ENCODE peak calls at places on chromosomes 3 and 15, in four cellular contexts. B is IMR-90, S is neuronal stem cell, Z is mesenchymal stem cell. L is an unnamed sample.

GRCh38 chr3:174336774-174337173 is 522.4 kb upstream of the NAALADL2 start:
- DNase-seq in B (no peak), Z (no peak), S (no peak), L (no peak)

GRCh38 chr15:84840741-84841429 is 23.7 kb downstream of the ALPK3 start:
- DNase-seq in S (no peak), Z (peak; percentile 86), B (peak; percentile 32), L (no peak)

GRCh38 chr3:16994842-16995535 is 110.2 kb downstream of the PLCL2 start:
- DNase-seq in S (no peak), B (no peak), Z (no peak), L (peak; percentile 21)

GRCh38 chr15:76196286-76196948 is 114.9 kb downstream of the ETFA start:
- DNase-seq in Z (peak; percentile 93), S (no peak), B (peak; percentile 89), L (peak; percentile 79)

GRCh38 chr3:44365952-44366351 is 27.4 kb downstream of the TCAIM start:
- DNase-seq in Z (no peak), B (no peak), S (no peak), L (peak; percentile 19)

GRCh38 chr3:12708584-12709192 is 44.8 kb upstream of the RAF1 start:
- DNase-seq in B (peak; percentile 94), S (no peak), Z (peak; percentile 46), L (no peak)

GRCh38 chr3:71728632-71729342 is 3.6 kb upstream of the EIF4E3 start:
- DNase-seq in S (peak; percentile 69), B (no peak), Z (peak; percentile 56), L (peak; percentile 97)

GRCh38 chr3:113157408-113157980 is 53.9 kb upstream of the BOC start:
- DNase-seq in Z (peak; percentile 67), S (no peak), B (no peak), L (no peak)

GRCh38 chr3:51307458-51307857 is 77.6 kb upstream of the MANF start:
- DNase-seq in S (no peak), B (no peak), Z (no peak), L (no peak)

GRCh38 chr3:43505351-43505750 is 116.5 kb downstream of the ANO10 start:
- DNase-seq in S (no peak), B (peak; percentile 77), Z (no peak), L (no peak)

GRCh38 chr3:195859061-195859845 is 47.5 kb upstream of the MUC4 start:
- DNase-seq in Z (peak; percentile 71), B (peak; percentile 44), S (peak; percentile 75), L (peak; percentile 80)

GRCh38 chr3:190183121-190183520 is 62.4 kb upstream of the P3H2 start:
- DNase-seq in Z (peak; percentile 98), S (peak; percentile 43), B (peak; percentile 98), L (peak; percentile 84)

GRCh38 chr3:105997800-105998526 is 129.2 kb upstream of the CBLB start:
- DNase-seq in S (no peak), Z (peak; percentile 94), B (peak; percentile 95), L (no peak)

GRCh38 chr3:186171528-186171927 is 62.6 kb upstream of the ETV5 start:
- DNase-seq in S (no peak), Z (no peak), B (no peak), L (no peak)

GRCh38 chr15:74604983-74605809 is 10.4 kb upstream of the CLK3 start:
- DNase-seq in S (no peak), B (no peak), Z (no peak), L (no peak)

GRCh38 chr3:119098620-119099222 is 47.2 kb upstream of the TEX55 start:
- DNase-seq in S (peak; percentile 37), B (peak; percentile 40), Z (peak; percentile 26), L (peak; percentile 26)

GRCh38 chr3:43872301-43872700 is 181.6 kb downstream of the ABHD5 start:
- DNase-seq in S (no peak), B (peak; percentile 91), Z (peak; percentile 84), L (peak; percentile 58)

GRCh38 chr15:31216210-31216911 is 110.3 kb upstream of the KLF13 start:
- DNase-seq in B (no peak), Z (peak; percentile 55), S (peak; percentile 17), L (peak; percentile 64)

GRCh38 chr15:40440300-40441011 is at the start of gene BAHD1:
- DNase-seq in S (peak; percentile 89), Z (peak; percentile 95), B (peak; percentile 92), L (peak; percentile 98)

GRCh38 chr3:19213608-19214220 is 65.4 kb downstream of the KCNH8 start:
- DNase-seq in Z (no peak), S (no peak), B (no peak), L (peak; percentile 87)

GRCh38 chr15:100355342-100355741 is 13.6 kb upstream of the ADAMTS17 start:
- DNase-seq in S (no peak), B (no peak), Z (no peak), L (no peak)

GRCh38 chr3:118075873-118076272 is 958.8 kb downstream of the IGSF11 start:
- DNase-seq in S (no peak), B (peak; percentile 58), Z (no peak), L (no peak)

GRCh38 chr15:67117356-67117755 is 52.0 kb downstream of the SMAD3 start:
- DNase-seq in Z (peak; percentile 81), B (peak; percentile 85), S (no peak), L (no peak)

GRCh38 chr15:58003810-58004209 is 61.7 kb downstream of the ALDH1A2 start:
- DNase-seq in S (no peak), B (no peak), Z (no peak), L (no peak)

GRCh38 chr3:48820626-48821324 is 26.9 kb downstream of the PRKAR2A start:
- DNase-seq in Z (peak; percentile 58), B (peak; percentile 72), S (no peak), L (no peak)

GRCh38 chr3:129829640-129830039 is 63.9 kb downstream of the TMCC1 start:
- DNase-seq in B (peak; percentile 95), S (peak; percentile 50), Z (peak; percentile 91), L (peak; percentile 87)

GRCh38 chr3:147793841-147794240 is 384.7 kb downstream of the ZIC1 start:
- DNase-seq in S (no peak), Z (no peak), B (no peak), L (no peak)

GRCh38 chr15:38069506-38069905 is 135.1 kb downstream of the TMCO5A start:
- DNase-seq in B (peak; percentile 86), Z (peak; percentile 86), S (no peak), L (no peak)

GRCh38 chr15:88241060-88241459 is 15.5 kb downstream of the NTRK3 start:
- DNase-seq in S (no peak), Z (no peak), B (no peak), L (peak; percentile 26)

GRCh38 chr3:196624907-196625306 is 14.6 kb upstream of the NRROS start:
- DNase-seq in Z (no peak), S (no peak), B (no peak), L (no peak)

GRCh38 chr15:99677540-99678134 is 55.6 kb downstream of the LYSMD4 start:
- DNase-seq in S (no peak), Z (no peak), B (no peak), L (no peak)

GRCh38 chr15:85517086-85517485 is 136.7 kb downstream of the AKAP13 start:
- DNase-seq in Z (no peak), B (no peak), S (no peak), L (peak; percentile 76)

GRCh38 chr15:87123676-87124382 is 1044.2 kb downstream of the AGBL1 start:
- DNase-seq in B (no peak), S (no peak), Z (no peak), L (no peak)

GRCh38 chr15:101398247-101398646 is 91.3 kb downstream of the PCSK6 start:
- DNase-seq in B (no peak), Z (no peak), S (no peak), L (no peak)

GRCh38 chr15:41930221-41930866 is 36.5 kb upstream of the SPTBN5 start:
- DNase-seq in B (peak; percentile 97), S (no peak), Z (peak; percentile 96), L (no peak)

GRCh38 chr3:156106721-156107373 is 13.5 kb upstream of the KCNAB1 start:
- DNase-seq in S (no peak), Z (no peak), B (no peak), L (peak; percentile 32)

GRCh38 chr15:40063563-40064011 is 24.6 kb upstream of the SRP14 start:
- DNase-seq in Z (peak; percentile 52), B (peak; percentile 50), S (no peak), L (no peak)

GRCh38 chr3:53131136-53131495 is 881 bp upstream of the RFT1 start:
- DNase-seq in S (no peak), Z (no peak), B (no peak), L (peak; percentile 26)
- H4K8ac ChIP-seq in S (no peak overlapping the region), Z (peak overlapping the region; percentile 73), B (peak overlapping the region; percentile 99), L (no peak overlapping the region)

GRCh38 chr3:40453933-40454332 is 3.2 kb upstream of the RPL14 start:
- DNase-seq in Z (no peak), S (no peak), B (no peak), L (no peak)
- H3K4me3 ChIP-seq in Z (peak overlapping the region; percentile 84), S (no peak overlapping the region), B (no peak overlapping the region), L (no peak overlapping the region)

DNA sequence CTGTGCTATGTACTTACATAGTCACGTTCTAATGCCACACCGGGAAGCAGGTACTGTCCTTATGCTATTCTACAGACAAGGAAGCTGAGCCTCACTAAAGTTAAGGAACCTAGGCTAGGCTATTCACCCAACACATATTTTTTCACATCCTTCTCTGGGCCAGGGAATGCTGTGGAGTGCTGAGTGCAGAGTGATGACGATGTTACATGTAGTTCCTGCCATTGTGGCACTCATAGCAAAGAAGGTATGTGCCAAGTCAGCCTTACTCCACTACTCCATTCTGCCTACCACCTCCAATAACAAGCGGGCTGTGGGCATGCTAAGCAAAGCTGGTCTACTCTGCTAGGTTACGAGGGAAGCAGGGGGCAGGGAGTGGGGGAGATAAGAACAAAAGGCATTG is 69.8 kb upstream of the SLC25A26 start:
- DNase-seq in Z (no peak), S (no peak), B (no peak), L (no peak)
- H4K8ac ChIP-seq in Z (no peak overlapping the region), S (no peak overlapping the region), B (no peak overlapping the region), L (no peak overlapping the region)

GRCh38 chr15:80061581-80061980 is 2.1 kb downstream of the ZFAND6 start:
- DNase-seq in B (peak; percentile 43), S (no peak), Z (peak; percentile 39), L (no peak)
- H3K4me3 ChIP-seq in B (no peak overlapping the region), S (no peak overlapping the region), Z (peak overlapping the region; percentile 86), L (no peak overlapping the region)

GRCh38 chr15:90529008-90529368 is 735 bp upstream of the CRTC3 start:
- DNase-seq in Z (no peak), S (no peak), B (no peak), L (no peak)
- H4K8ac ChIP-seq in Z (peak overlapping the region; percentile 74), S (no peak overlapping the region), B (peak overlapping the region; percentile 90), L (no peak overlapping the region)

GRCh38 chr15:70589221-70589620 is 174.1 kb downstream of the UACA start:
- DNase-seq in Z (peak; percentile 57), S (no peak), B (peak; percentile 74), L (no peak)
- H3K4me3 ChIP-seq in Z (no peak overlapping the region), S (no peak overlapping the region), B (no peak overlapping the region), L (no peak overlapping the region)

DNA sequence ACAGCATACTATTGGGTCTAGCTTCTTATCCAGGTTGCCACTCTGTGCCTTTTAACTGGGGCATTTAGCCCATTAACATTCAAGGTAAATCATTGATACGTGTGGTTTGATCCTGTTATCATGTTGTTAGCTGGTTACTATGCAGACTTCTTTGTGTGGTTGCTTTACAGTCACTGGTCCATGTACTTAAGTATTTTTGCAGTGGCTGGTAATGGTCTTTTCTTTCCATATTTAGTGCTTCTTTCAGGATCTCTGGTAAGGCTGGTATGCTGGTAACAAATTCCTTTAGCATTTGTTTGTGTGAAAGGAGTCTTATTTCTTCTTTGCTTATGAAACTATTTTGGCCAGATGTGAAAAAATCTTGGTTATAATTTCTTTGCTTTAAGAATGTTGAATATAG is 39.5 kb downstream of the CCR1 start:
- DNase-seq in Z (peak; percentile 16), S (no peak), B (peak; percentile 18), L (no peak)
- H4K8ac ChIP-seq in Z (no peak overlapping the region), S (no peak overlapping the region), B (no peak overlapping the region), L (no peak overlapping the region)

L was measured in mesendoderm.